ENCODE peak calls at places on chromosomes 7 and 10, in six cellular contexts. R is IMR-90, Q is NT2/D1, J is lower leg skin, T is lower lobe of right lung, C is A549. Y is an unnamed sample.

GRCh38 chr10:22228943-22229755 is 11.3 kb upstream of the EBLN1 start:
- DNase-seq in Q (peak), C (peak), T (peak), J (peak), R (peak), Y (no peak)

GRCh38 chr7:140242057-140243031 is 65.6 kb upstream of the KDM7A start:
- DNase-seq in T (peak), J (no peak), R (no peak), C (no peak), Q (no peak), Y (no peak)

GRCh38 chr10:51510231-51510630 is 189.2 kb downstream of the CSTF2T start:
- DNase-seq in C (no peak), Q (no peak), J (no peak), T (no peak), R (peak), Y (no peak)

GRCh38 chr10:47421057-47421952 is 37.2 kb upstream of the ZNF488 start:
- DNase-seq in C (no peak), J (no peak), Q (no peak), T (no peak), R (peak), Y (no peak)

GRCh38 chr7:37943905-37944736 is 23.7 kb downstream of the EPDR1 start:
- DNase-seq in C (no peak), J (no peak), T (no peak), R (no peak), Q (no peak), Y (no peak)

GRCh38 chr10:103244663-103245271 is 920 bp upstream of the RPEL1 start:
- DNase-seq in T (peak), Q (peak), C (peak), R (peak), J (peak), Y (no peak)

GRCh38 chr7:1160665-1161010 is 642 bp upstream of the ZFAND2A start:
- DNase-seq in C (no peak), R (no peak), Q (no peak), J (no peak), T (no peak), Y (no peak)

GRCh38 chr10:58573970-58574538 is 61.4 kb downstream of the BICC1 start:
- DNase-seq in C (no peak), J (no peak), Q (no peak), R (no peak), T (no peak), Y (no peak)

GRCh38 chr10:15486404-15486803 is 115.3 kb upstream of the FAM171A1 start:
- DNase-seq in C (no peak), R (peak), Q (no peak), T (no peak), J (no peak), Y (no peak)

GRCh38 chr10:29569778-29570177 is 65.0 kb downstream of the SVIL start:
- DNase-seq in C (no peak), T (no peak), J (no peak), Q (no peak), R (no peak), Y (no peak)

DNA sequence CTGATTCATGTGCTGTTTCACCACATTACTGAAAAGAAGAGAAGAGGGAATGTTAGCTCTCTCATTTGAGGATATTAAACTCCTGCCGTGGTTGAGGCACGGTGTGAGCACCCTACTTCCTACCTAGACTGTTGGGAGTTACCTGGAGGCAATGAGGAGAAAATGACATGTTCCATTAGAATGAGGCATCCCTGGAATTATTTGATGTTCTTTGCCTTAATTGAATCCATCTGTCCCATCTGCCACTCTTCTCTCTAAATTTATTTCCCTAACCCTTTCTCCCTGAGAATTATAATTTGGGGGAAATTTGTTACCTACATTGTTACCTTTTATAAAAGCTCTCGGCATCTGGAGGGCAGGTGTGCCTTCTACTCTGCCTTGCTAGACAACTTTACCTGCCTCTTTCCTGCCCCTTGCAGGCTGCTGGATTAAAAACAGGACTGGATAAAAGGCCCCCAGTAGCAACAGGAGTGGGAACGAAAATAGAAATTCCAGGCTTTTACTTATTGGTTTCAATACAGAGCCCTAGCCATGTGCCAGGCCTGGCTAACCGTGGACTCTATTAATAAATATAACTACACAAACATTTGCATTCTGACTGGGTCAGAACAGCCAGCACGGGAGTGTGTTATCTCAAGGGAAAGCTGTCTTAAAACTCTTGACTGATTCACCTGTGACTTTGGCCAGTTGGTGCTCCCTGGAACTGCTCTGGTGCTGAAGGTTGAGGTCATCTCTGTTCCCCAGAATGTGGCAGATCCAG is 4.4 kb upstream of the ATXN7L1 start:
- DNase-seq in J (no peak), T (no peak), R (no peak), C (no peak), Q (no peak), Y (no peak)
- H3K4me3 ChIP-seq in J (no peak), T (no peak), R (no peak), C (no peak), Q (no peak), Y (no peak)

GRCh38 chr10:117552759-117553158 is 10.2 kb downstream of the EMX2 start:
- DNase-seq in J (peak), R (no peak), C (no peak), Q (no peak), T (no peak), Y (no peak)

GRCh38 chr10:117553171-117553814 is 10.7 kb downstream of the EMX2 start:
- DNase-seq in J (peak), R (no peak), Q (no peak), T (no peak), C (no peak), Y (no peak)

GRCh38 chr10:117550599-117551321 is 8.2 kb downstream of the EMX2 start:
- DNase-seq in J (no peak), R (no peak), T (no peak), C (no peak), Q (no peak), Y (no peak)

GRCh38 chr10:117551322-117552155 is 9.0 kb downstream of the EMX2 start:
- DNase-seq in C (no peak), Q (no peak), T (no peak), R (no peak), J (no peak), Y (no peak)

DNA sequence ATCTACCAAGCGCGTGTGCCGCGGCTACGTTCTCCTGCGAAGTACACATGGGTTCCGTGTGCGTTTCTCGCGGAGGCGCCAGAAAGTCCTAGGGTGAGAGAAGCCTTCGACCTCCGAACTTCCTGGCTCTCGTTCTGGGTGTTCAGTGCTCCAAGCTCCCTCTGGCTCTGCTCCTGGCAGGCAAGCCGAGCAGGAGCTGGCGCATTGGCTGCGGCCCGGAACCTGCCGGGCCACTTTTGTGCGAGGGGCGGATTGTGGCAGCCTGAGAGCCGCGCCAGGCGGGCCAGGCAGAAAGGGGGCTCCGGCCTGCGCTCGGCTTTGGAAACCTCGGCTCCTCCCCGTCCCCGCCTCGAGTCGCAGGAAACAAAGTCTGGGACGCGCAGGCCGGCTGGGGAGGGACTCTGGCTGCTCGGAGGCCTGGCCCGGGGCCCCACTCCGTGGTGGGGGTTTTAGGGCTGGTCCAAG is 9.6 kb downstream of the EMX2 start:
- DNase-seq in T (no peak), C (no peak), Q (no peak), J (peak), R (no peak), Y (no peak)
- H3K4me3 ChIP-seq in T (no peak), C (no peak), Q (peak), J (no peak), R (no peak), Y (peak)

GRCh38 chr10:13685885-13686284 is 99.1 kb downstream of the PRPF18 start:
- DNase-seq in R (no peak), T (no peak), J (no peak), C (no peak), Q (no peak), Y (no peak)
- H3K4me3 ChIP-seq in R (no peak), T (no peak), J (no peak), C (no peak), Q (no peak), Y (no peak)

DNA sequence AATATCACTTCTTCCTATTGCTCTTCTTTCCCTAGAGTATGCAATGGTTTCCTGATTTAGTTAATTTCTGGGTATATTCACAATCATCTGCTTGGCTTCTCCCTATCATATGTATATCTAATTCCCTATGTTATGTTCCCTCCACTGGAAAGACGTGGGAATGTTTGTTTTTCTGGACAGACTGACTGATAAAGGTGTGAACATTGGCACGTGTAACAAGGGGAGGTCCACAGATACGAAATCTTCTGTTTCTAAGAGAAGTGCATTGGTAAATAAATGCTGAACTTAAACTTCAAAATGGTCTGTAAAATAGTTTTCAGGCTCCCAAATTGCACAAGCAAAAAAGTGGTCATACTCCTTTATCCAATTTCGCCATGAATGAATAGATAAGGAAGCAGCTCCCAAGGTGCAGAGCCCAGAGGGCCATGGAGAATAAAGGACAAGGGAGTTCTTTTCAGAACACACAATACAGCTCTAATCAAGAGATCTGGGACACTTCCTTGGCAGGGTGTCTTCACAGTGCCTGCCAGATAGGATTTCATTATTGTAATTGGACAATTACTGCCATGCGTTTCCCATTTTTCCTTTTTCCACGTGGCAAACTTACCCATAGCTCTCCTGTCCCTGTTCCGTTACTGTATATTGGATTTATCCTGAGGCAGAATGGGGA is 141.9 kb downstream of the RNF133 start:
- DNase-seq in T (no peak), J (no peak), R (no peak), Q (no peak), C (no peak), Y (no peak)
- H3K4me3 ChIP-seq in T (no peak), J (no peak), R (no peak), Q (no peak), C (no peak), Y (no peak)

DNA sequence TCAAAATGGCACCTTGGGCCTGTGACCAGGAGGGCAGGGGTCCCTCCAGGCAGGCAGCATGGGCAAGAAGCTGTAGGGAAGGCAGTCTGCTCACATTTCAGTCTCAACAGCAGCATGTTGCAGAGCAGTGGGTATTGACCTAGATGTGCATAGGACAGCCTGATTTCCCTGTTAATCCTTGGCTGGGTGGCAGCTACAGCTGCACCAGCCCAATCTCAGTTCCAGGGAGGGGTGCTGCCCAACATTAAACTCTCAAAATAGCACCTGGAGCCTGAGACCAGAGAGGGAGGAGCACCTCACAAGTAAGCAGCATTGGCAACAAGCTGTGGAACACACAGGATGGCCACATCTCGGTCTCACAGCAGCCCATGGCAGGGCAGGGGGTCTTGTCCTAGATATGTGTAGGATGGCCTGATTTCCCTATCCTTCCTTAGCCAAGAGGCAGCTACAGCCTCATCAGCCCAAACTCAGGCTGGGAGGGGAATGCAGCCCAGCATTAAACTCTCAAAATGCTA is 10.3 kb downstream of the TMEM140 start:
- DNase-seq in J (no peak), C (no peak), T (no peak), Q (no peak), R (no peak), Y (no peak)
- H3K4me3 ChIP-seq in J (no peak), C (no peak), T (no peak), Q (no peak), R (no peak), Y (no peak)

GRCh38 chr7:151088856-151089699 is 2.8 kb downstream of the AGAP3 start:
- DNase-seq in Q (no peak), R (peak), J (peak), C (no peak), T (peak), Y (no peak)

GRCh38 chr7:151091003-151091402 is 4.7 kb downstream of the AGAP3 start:
- DNase-seq in Q (no peak), T (no peak), J (no peak), R (no peak), C (no peak), Y (no peak)

GRCh38 chr7:151091431-151091830 is 5.2 kb downstream of the AGAP3 start:
- DNase-seq in C (peak), T (no peak), Q (no peak), J (no peak), R (no peak), Y (no peak)

GRCh38 chr7:151088019-151088855 is 2.0 kb downstream of the AGAP3 start:
- DNase-seq in T (no peak), R (no peak), C (no peak), Q (no peak), J (no peak), Y (no peak)

DNA sequence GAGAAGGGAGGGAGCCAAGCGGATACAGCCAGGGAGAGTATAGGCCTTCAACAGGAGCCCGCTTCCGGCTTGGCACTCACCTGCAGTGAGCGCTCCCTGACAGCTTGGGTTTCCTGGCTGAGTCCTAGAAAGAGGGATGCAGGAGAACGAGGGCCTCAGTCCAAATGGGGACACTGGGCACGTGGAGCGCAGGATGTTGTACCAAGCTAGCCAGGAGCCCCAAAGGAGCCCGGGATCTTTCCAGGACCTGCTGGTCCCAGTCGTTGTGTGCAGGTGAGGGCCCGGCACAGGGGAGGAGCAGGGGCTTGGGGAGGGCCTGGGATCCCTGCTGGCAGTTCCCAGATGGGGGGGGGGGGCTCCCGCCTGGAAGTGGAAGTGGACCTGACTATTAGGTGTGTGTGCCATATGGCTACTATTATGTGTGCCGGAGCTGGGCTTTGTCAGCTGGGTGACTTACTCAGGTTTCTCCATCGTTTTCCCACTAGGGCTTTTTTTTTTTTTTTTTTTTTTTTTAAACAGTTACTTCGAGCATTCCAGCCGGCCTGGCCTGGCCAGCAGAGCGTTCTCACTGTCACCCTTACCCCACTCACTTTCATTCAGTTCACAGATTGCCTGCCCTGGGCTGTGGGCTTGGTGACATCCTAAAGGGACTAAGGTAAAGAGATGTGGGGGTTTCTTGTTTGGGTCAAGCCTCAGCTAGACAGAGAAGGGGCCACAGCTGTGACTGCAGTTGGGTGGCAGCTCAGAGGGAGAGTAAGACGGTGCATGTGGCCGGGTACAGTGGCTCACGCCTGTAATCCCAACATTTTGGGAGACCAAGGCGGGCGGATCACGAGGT is 3.8 kb downstream of the AGAP3 start:
- DNase-seq in T (no peak), C (no peak), J (no peak), R (no peak), Q (no peak), Y (no peak)
- H3K4me3 ChIP-seq in T (peak), C (no peak), J (no peak), R (no peak), Q (peak), Y (no peak)